ENCODE peak calls at places on chromosomes 11 and 22, in nine cellular contexts. One of them, this sample, is unnamed.
A peak's percentile ranks its signal among the peaks of the same experiment; 100 is the strongest.

GRCh38 chr11:70135142-70136132 is 57.3 kb downstream of the ANO1 start:
- DNase-seq in fibroblast of pulmonary artery: peak; percentile 34
- DNase-seq in transverse colon: no peak
- DNase-seq in tibial artery: no peak
- DNase-seq in bronchial epithelial cell: no peak
- DNase-seq in IMR-90: peak; percentile 24
- DNase-seq in mucosa of descending colon: no peak
- DNase-seq in ascending aorta: no peak
- DNase-seq in kidney: no peak
- DNase-seq in this sample: no peak

GRCh38 chr11:9250139-9250582 is 15.0 kb downstream of the DENND5A start:
- DNase-seq in fibroblast of pulmonary artery: peak; percentile 79
- DNase-seq in ascending aorta: no peak
- DNase-seq in tibial artery: no peak
- DNase-seq in IMR-90: no peak
- DNase-seq in mucosa of descending colon: no peak
- DNase-seq in transverse colon: no peak
- DNase-seq in bronchial epithelial cell: no peak
- DNase-seq in kidney: no peak
- DNase-seq in this sample: no peak

GRCh38 chr22:42700355-42700754 is 20.3 kb downstream of the A4GALT start:
- DNase-seq in kidney: peak; percentile 67
- DNase-seq in tibial artery: peak; percentile 60
- DNase-seq in IMR-90: no peak
- DNase-seq in transverse colon: no peak
- DNase-seq in mucosa of descending colon: no peak
- DNase-seq in fibroblast of pulmonary artery: no peak
- DNase-seq in bronchial epithelial cell: no peak
- DNase-seq in ascending aorta: no peak
- DNase-seq in this sample: no peak

GRCh38 chr11:28743101-28743550 is 634.9 kb downstream of the METTL15 start:
- DNase-seq in mucosa of descending colon: no peak
- DNase-seq in IMR-90: peak; percentile 69
- DNase-seq in fibroblast of pulmonary artery: peak; percentile 72
- DNase-seq in kidney: no peak
- DNase-seq in bronchial epithelial cell: peak; percentile 50
- DNase-seq in ascending aorta: no peak
- DNase-seq in tibial artery: no peak
- DNase-seq in transverse colon: no peak
- DNase-seq in this sample: no peak

GRCh38 chr11:35162795-35163194 is 23.8 kb downstream of the CD44 start:
- DNase-seq in fibroblast of pulmonary artery: no peak
- DNase-seq in ascending aorta: no peak
- DNase-seq in IMR-90: peak; percentile 47
- DNase-seq in bronchial epithelial cell: peak; percentile 64
- DNase-seq in transverse colon: no peak
- DNase-seq in mucosa of descending colon: no peak
- DNase-seq in kidney: no peak
- DNase-seq in tibial artery: no peak
- DNase-seq in this sample: no peak

GRCh38 chr22:36220457-36220921 is 18.8 kb downstream of the APOL2 start:
- DNase-seq in fibroblast of pulmonary artery: peak; percentile 57
- DNase-seq in IMR-90: peak; percentile 59
- DNase-seq in kidney: no peak
- DNase-seq in ascending aorta: no peak
- DNase-seq in transverse colon: no peak
- DNase-seq in mucosa of descending colon: no peak
- DNase-seq in bronchial epithelial cell: no peak
- DNase-seq in tibial artery: no peak
- DNase-seq in this sample: peak; percentile 45

GRCh38 chr11:92531051-92531747 is 306.6 kb downstream of the FAT3 start:
- DNase-seq in kidney: no peak
- DNase-seq in mucosa of descending colon: no peak
- DNase-seq in fibroblast of pulmonary artery: no peak
- DNase-seq in IMR-90: no peak
- DNase-seq in transverse colon: no peak
- DNase-seq in bronchial epithelial cell: no peak
- DNase-seq in ascending aorta: no peak
- DNase-seq in tibial artery: no peak
- DNase-seq in this sample: no peak

GRCh38 chr11:121473064-121473777 is 20.5 kb upstream of the SORL1-AS1 start:
- DNase-seq in mucosa of descending colon: no peak
- DNase-seq in transverse colon: no peak
- DNase-seq in tibial artery: no peak
- DNase-seq in kidney: no peak
- DNase-seq in bronchial epithelial cell: peak; percentile 57
- DNase-seq in IMR-90: peak; percentile 73
- DNase-seq in ascending aorta: no peak
- DNase-seq in fibroblast of pulmonary artery: peak; percentile 39
- DNase-seq in this sample: no peak

GRCh38 chr11:662689-663274 is 25.7 kb downstream of the DRD4 start:
- DNase-seq in bronchial epithelial cell: peak; percentile 50
- DNase-seq in transverse colon: peak; percentile 75
- DNase-seq in IMR-90: peak; percentile 47
- DNase-seq in tibial artery: no peak
- DNase-seq in kidney: peak; percentile 86
- DNase-seq in mucosa of descending colon: peak; percentile 83
- DNase-seq in fibroblast of pulmonary artery: peak; percentile 63
- DNase-seq in ascending aorta: no peak
- DNase-seq in this sample: peak; percentile 62

GRCh38 chr22:46086577-46087335 is 63.6 kb upstream of the PPARA start:
- DNase-seq in ascending aorta: no peak
- DNase-seq in transverse colon: no peak
- DNase-seq in kidney: peak; percentile 72
- DNase-seq in bronchial epithelial cell: no peak
- DNase-seq in mucosa of descending colon: peak; percentile 39
- DNase-seq in IMR-90: peak; percentile 29
- DNase-seq in fibroblast of pulmonary artery: no peak
- DNase-seq in tibial artery: peak; percentile 83
- DNase-seq in this sample: no peak

GRCh38 chr11:61923166-61924015 is 6.0 kb upstream of the RAB3IL1 start:
- DNase-seq in bronchial epithelial cell: no peak
- DNase-seq in mucosa of descending colon: peak; percentile 44
- DNase-seq in kidney: peak; percentile 88
- DNase-seq in IMR-90: peak; percentile 63
- DNase-seq in ascending aorta: no peak
- DNase-seq in fibroblast of pulmonary artery: peak; percentile 84
- DNase-seq in tibial artery: peak; percentile 87
- DNase-seq in transverse colon: peak; percentile 59
- DNase-seq in this sample: no peak

GRCh38 chr11:71391352-71391751 is 56.8 kb downstream of the DHCR7 start:
- DNase-seq in bronchial epithelial cell: no peak
- DNase-seq in kidney: no peak
- DNase-seq in tibial artery: no peak
- DNase-seq in IMR-90: no peak
- DNase-seq in mucosa of descending colon: no peak
- DNase-seq in transverse colon: no peak
- DNase-seq in fibroblast of pulmonary artery: no peak
- DNase-seq in ascending aorta: no peak
- DNase-seq in this sample: no peak

GRCh38 chr11:109960831-109961230 is 132.4 kb upstream of the ZC3H12C start:
- DNase-seq in transverse colon: peak; percentile 16
- DNase-seq in kidney: peak; percentile 89
- DNase-seq in tibial artery: no peak
- DNase-seq in bronchial epithelial cell: peak; percentile 39
- DNase-seq in mucosa of descending colon: peak; percentile 40
- DNase-seq in fibroblast of pulmonary artery: peak; percentile 96
- DNase-seq in ascending aorta: no peak
- DNase-seq in IMR-90: peak; percentile 79
- DNase-seq in this sample: peak; percentile 38

GRCh38 chr11:35274909-35275807 is 136.2 kb downstream of the CD44 start:
- DNase-seq in tibial artery: peak; percentile 85
- DNase-seq in ascending aorta: peak; percentile 18
- DNase-seq in fibroblast of pulmonary artery: no peak
- DNase-seq in mucosa of descending colon: peak; percentile 57
- DNase-seq in IMR-90: no peak
- DNase-seq in kidney: no peak
- DNase-seq in bronchial epithelial cell: peak; percentile 77
- DNase-seq in transverse colon: peak; percentile 57
- DNase-seq in this sample: peak; percentile 66

GRCh38 chr11:132721526-132721925 is 810.8 kb downstream of the OPCML start:
- DNase-seq in transverse colon: no peak
- DNase-seq in ascending aorta: no peak
- DNase-seq in bronchial epithelial cell: no peak
- DNase-seq in tibial artery: no peak
- DNase-seq in IMR-90: no peak
- DNase-seq in kidney: no peak
- DNase-seq in fibroblast of pulmonary artery: no peak
- DNase-seq in mucosa of descending colon: no peak
- DNase-seq in this sample: no peak
- TF ChIP-seq CTCF in transverse colon: no peak
- TF ChIP-seq CTCF in ascending aorta: no peak
- TF ChIP-seq CTCF in bronchial epithelial cell: no peak
- TF ChIP-seq CTCF in tibial artery: no peak
- TF ChIP-seq CTCF in IMR-90: no peak
- TF ChIP-seq CTCF in kidney: no peak
- TF ChIP-seq CTCF in fibroblast of pulmonary artery: no peak
- TF ChIP-seq CTCF in mucosa of descending colon: no peak
- TF ChIP-seq CTCF in this sample: no peak

DNA sequence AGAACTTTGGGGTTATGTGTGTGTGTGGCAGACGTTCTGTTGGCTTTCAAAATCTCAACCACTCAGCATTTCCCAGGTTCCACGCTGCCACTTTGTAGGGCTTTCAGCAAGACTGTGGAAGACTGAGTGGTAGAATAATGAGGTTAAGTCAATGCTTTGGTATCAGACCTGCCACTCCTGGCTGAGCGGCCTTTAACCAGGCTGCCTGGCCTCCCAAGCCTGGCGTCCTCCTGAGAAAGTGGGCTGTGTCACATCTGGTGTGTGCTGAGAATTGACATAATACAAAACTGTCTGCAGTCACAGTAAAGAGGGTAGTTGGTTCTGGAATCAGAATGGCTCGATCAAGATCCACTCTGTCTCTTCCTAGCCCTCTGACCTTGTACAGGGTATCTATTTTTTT is 126.5 kb downstream of the DBX1 start:
- DNase-seq in mucosa of descending colon: no peak
- DNase-seq in transverse colon: no peak
- DNase-seq in ascending aorta: no peak
- DNase-seq in fibroblast of pulmonary artery: no peak
- DNase-seq in tibial artery: no peak
- DNase-seq in bronchial epithelial cell: no peak
- DNase-seq in kidney: no peak
- DNase-seq in IMR-90: no peak
- DNase-seq in this sample: no peak
- TF ChIP-seq CTCF in mucosa of descending colon: no peak
- TF ChIP-seq CTCF in transverse colon: no peak
- TF ChIP-seq CTCF in ascending aorta: no peak
- TF ChIP-seq CTCF in fibroblast of pulmonary artery: no peak
- TF ChIP-seq CTCF in tibial artery: no peak
- TF ChIP-seq CTCF in bronchial epithelial cell: no peak
- TF ChIP-seq CTCF in kidney: no peak
- TF ChIP-seq CTCF in IMR-90: no peak
- TF ChIP-seq CTCF in this sample: no peak

GRCh38 chr11:66388746-66389386 is 17.3 kb upstream of the SLC29A2 start:
- DNase-seq in bronchial epithelial cell: peak; percentile 80
- DNase-seq in kidney: no peak
- DNase-seq in mucosa of descending colon: peak; percentile 68
- DNase-seq in transverse colon: peak; percentile 83
- DNase-seq in IMR-90: peak; percentile 73
- DNase-seq in tibial artery: peak; percentile 74
- DNase-seq in ascending aorta: no peak
- DNase-seq in fibroblast of pulmonary artery: peak; percentile 80
- DNase-seq in this sample: peak; percentile 86
- TF ChIP-seq CTCF in bronchial epithelial cell: peak; percentile 89
- TF ChIP-seq CTCF in kidney: peak; percentile 63
- TF ChIP-seq CTCF in mucosa of descending colon: peak; percentile 69
- TF ChIP-seq CTCF in transverse colon: peak; percentile 66
- TF ChIP-seq CTCF in IMR-90: peak; percentile 80
- TF ChIP-seq CTCF in tibial artery: peak; percentile 45
- TF ChIP-seq CTCF in ascending aorta: peak; percentile 34
- TF ChIP-seq CTCF in fibroblast of pulmonary artery: peak; percentile 92
- TF ChIP-seq CTCF in this sample: peak; percentile 79

GRCh38 chr11:112345708-112346107 is 85.0 kb upstream of the PLET1 start:
- DNase-seq in tibial artery: no peak
- DNase-seq in kidney: no peak
- DNase-seq in ascending aorta: no peak
- DNase-seq in mucosa of descending colon: peak; percentile 33
- DNase-seq in transverse colon: no peak
- DNase-seq in IMR-90: no peak
- DNase-seq in fibroblast of pulmonary artery: no peak
- DNase-seq in bronchial epithelial cell: no peak
- DNase-seq in this sample: no peak
- TF ChIP-seq CTCF in tibial artery: no peak
- TF ChIP-seq CTCF in kidney: no peak
- TF ChIP-seq CTCF in ascending aorta: no peak
- TF ChIP-seq CTCF in mucosa of descending colon: no peak
- TF ChIP-seq CTCF in transverse colon: no peak
- TF ChIP-seq CTCF in IMR-90: no peak
- TF ChIP-seq CTCF in fibroblast of pulmonary artery: no peak
- TF ChIP-seq CTCF in bronchial epithelial cell: no peak
- TF ChIP-seq CTCF in this sample: peak; percentile 7

This sample was measured in MCF 10A.